ENCODE peak calls at places on chromosome 6, in six cellular contexts. X is AG08395; C is lower leg skin; T is substantia nigra; L is non-pigmented ciliary epithelial cell; A is activated CD4-positive, alpha-beta T cell treated with anti-CD3 and anti-CD28 coated beads for 36 hours. H is an unnamed sample.

GRCh38 chr6:140602843-140603242 is 1228.4 kb upstream of the CITED2 start:
- DNase-seq in X (no peak), C (no peak), T (no peak), L (no peak), A (no peak), H (no peak)

GRCh38 chr6:25749837-25750236 is 4.7 kb upstream of the SLC17A4 start:
- DNase-seq in X (no peak), C (no peak), T (no peak), L (no peak), A (no peak), H (no peak)

GRCh38 chr6:150604467-150604866 is 4.8 kb downstream of the PLEKHG1 start:
- DNase-seq in X (no peak), C (no peak), T (no peak), L (no peak), A (no peak), H (no peak)

GRCh38 chr6:170149681-170150589 is 140.9 kb downstream of the DLL1 start:
- DNase-seq in X (no peak), C (no peak), T (no peak), L (no peak), A (no peak), H (no peak)

GRCh38 chr6:30942338-30943060 is 1.7 kb downstream of the MUCL3 start:
- DNase-seq in X (peak), C (peak), T (no peak), L (peak), A (peak), H (no peak)

GRCh38 chr6:11613858-11614257 is 76.3 kb downstream of the TMEM170B start:
- DNase-seq in X (peak), C (peak), T (no peak), L (peak), A (no peak), H (no peak)

GRCh38 chr6:2209226-2209809 is 36.1 kb downstream of the GMDS start:
- DNase-seq in X (no peak), C (no peak), T (no peak), L (no peak), A (peak), H (no peak)

GRCh38 chr6:39269971-39270370 is 40.7 kb upstream of the KCNK5 start:
- DNase-seq in X (no peak), C (no peak), T (no peak), L (no peak), A (no peak), H (no peak)

GRCh38 chr6:44237021-44237812 is 9.7 kb upstream of the HSP90AB1 start:
- DNase-seq in X (peak), C (peak), T (peak), L (peak), A (peak), H (peak)

GRCh38 chr6:139732451-139732850 is 358.0 kb upstream of the CITED2 start:
- DNase-seq in X (peak), C (no peak), T (no peak), L (peak), A (no peak), H (no peak)

GRCh38 chr6:14194483-14194882 is 76.9 kb downstream of the CD83 start:
- DNase-seq in X (no peak), C (no peak), T (no peak), L (no peak), A (no peak), H (no peak)

H was measured in activated effector memory CD4-positive, alpha-beta T cell treated with anti-CD3 and anti-CD28 coated beads, Interleukin-2, amount 50 U/mL, for 16 hours.